ENCODE peak calls at places on chromosome X, in eight cellular contexts. A, F, G, S, H, E, T and M are unnamed samples.

GRCh38 chrX:24965400-24965799 is 50.4 kb downstream of the ARX start:
- DNase-seq in E (no peak), T (no peak), H (no peak), G (no peak), A (no peak), F (no peak), S (no peak), M (no peak)

GRCh38 chrX:24799565-24799964 is 105.8 kb downstream of the POLA1 start:
- DNase-seq in A (no peak), F (no peak), H (no peak), E (no peak), G (no peak), S (no peak), T (no peak), M (no peak)

GRCh38 chrX:45508459-45508858 is 307.8 kb upstream of the DIPK2B start:
- DNase-seq in E (no peak), G (peak), A (no peak), T (no peak), F (no peak), S (no peak), H (peak), M (no peak)

GRCh38 chrX:63281465-63281864 is 69.7 kb downstream of the SPIN4 start:
- DNase-seq in A (no peak), S (no peak), H (peak), G (no peak), T (no peak), F (no peak), E (no peak), M (no peak)

GRCh38 chrX:29724316-29724715 is 491.0 kb upstream of the MAGEB2 start:
- DNase-seq in F (no peak), S (no peak), T (no peak), H (no peak), G (no peak), E (no peak), A (no peak), M (no peak)

GRCh38 chrX:3550871-3551270 is 162.6 kb downstream of the PRKX start:
- DNase-seq in S (no peak), E (no peak), H (no peak), F (no peak), G (no peak), A (no peak), T (no peak), M (no peak)

GRCh38 chrX:148567229-148567628 is 66.8 kb downstream of the AFF2 start:
- DNase-seq in H (no peak), A (peak), E (no peak), S (no peak), G (no peak), F (no peak), T (peak), M (no peak)

GRCh38 chrX:153905481-153906095 is 1.1 kb downstream of the AVPR2 start:
- DNase-seq in A (no peak), G (no peak), E (no peak), T (no peak), H (no peak), F (no peak), S (no peak), M (no peak)

GRCh38 chrX:70138622-70139021 is 5.4 kb downstream of the IGBP1 start:
- DNase-seq in S (no peak), F (no peak), T (no peak), G (peak), E (no peak), H (no peak), A (no peak), M (no peak)

GRCh38 chrX:107686792-107687191 is 58.5 kb downstream of the PRPS1 start:
- DNase-seq in E (no peak), A (peak), S (no peak), H (peak), T (no peak), G (no peak), F (no peak), M (no peak)

GRCh38 chrX:87434618-87435017 is 83.0 kb upstream of the KLHL4 start:
- DNase-seq in H (peak), E (no peak), F (no peak), T (no peak), S (no peak), A (no peak), G (no peak), M (no peak)

GRCh38 chrX:70049406-70049805 is 332 bp downstream of the AWAT2 start:
- DNase-seq in T (no peak), S (no peak), H (no peak), E (no peak), G (no peak), A (no peak), F (no peak), M (no peak)

GRCh38 chrX:93695981-93696380 is 22.0 kb downstream of the FAM133A start:
- DNase-seq in S (no peak), A (no peak), H (no peak), G (no peak), F (no peak), T (no peak), E (no peak), M (no peak)

GRCh38 chrX:128464091-128464490 is 411.9 kb upstream of the ACTRT1 start:
- DNase-seq in F (no peak), S (no peak), T (no peak), A (peak), E (no peak), H (no peak), G (peak), M (no peak)

GRCh38 chrX:153722704-153723350 is 1.4 kb downstream of the BCAP31 start:
- DNase-seq in G (peak), E (no peak), S (no peak), T (no peak), F (no peak), H (peak), A (peak), M (no peak)

GRCh38 chrX:23525531-23525930 is 141.8 kb upstream of the PRDX4 start:
- DNase-seq in G (peak), H (no peak), S (no peak), T (no peak), A (peak), E (no peak), F (no peak), M (no peak)

GRCh38 chrX:155819525-155819924 is 61.6 kb upstream of the VAMP7 start:
- DNase-seq in E (no peak), S (no peak), A (no peak), F (no peak), T (peak), G (no peak), H (no peak), M (no peak)

GRCh38 chrX:154540897-154541535 is 5.6 kb downstream of the G6PD start:
- DNase-seq in T (no peak), H (no peak), E (no peak), G (peak), A (peak), S (no peak), F (no peak), M (no peak)

GRCh38 chrX:9957743-9958142 is 9.4 kb upstream of the CLDN34 start:
- DNase-seq in T (no peak), F (no peak), A (no peak), S (no peak), E (no peak), G (peak), H (no peak), M (no peak)

GRCh38 chrX:19121898-19122640 is at the start of gene ADGRG2:
- DNase-seq in S (no peak), T (peak), A (peak), E (no peak), H (peak), G (peak), F (peak), M (no peak)

GRCh38 chrX:68938244-68939004 is 109.6 kb downstream of the EFNB1 start:
- DNase-seq in S (no peak), E (no peak), H (peak), A (no peak), F (no peak), T (peak), G (no peak), M (no peak)

GRCh38 chrX:47898024-47898423 is 61.3 kb downstream of the ZNF81 start:
- DNase-seq in G (no peak), E (no peak), H (no peak), F (no peak), A (no peak), T (no peak), S (no peak), M (no peak)

GRCh38 chrX:135931644-135932487 is 38.4 kb downstream of the SAGE1 start:
- DNase-seq in F (peak), H (peak), E (peak), T (peak), G (peak), S (peak), A (peak), M (peak)

GRCh38 chrX:49167740-49168108 is 4.0 kb upstream of the PLP2 start:
- DNase-seq in S (no peak), T (no peak), G (no peak), H (no peak), F (no peak), E (no peak), A (no peak), M (no peak)

GRCh38 chrX:21167028-21167427 is 207.2 kb upstream of the CNKSR2 start:
- DNase-seq in G (no peak), E (no peak), A (no peak), H (no peak), T (no peak), S (no peak), F (no peak), M (no peak)

GRCh38 chrX:22559506-22559905 is 286.8 kb downstream of the CBLL2 start:
- DNase-seq in H (no peak), S (no peak), T (peak), F (no peak), A (peak), G (peak), E (no peak), M (no peak)

GRCh38 chrX:43224496-43224895 is 431.6 kb upstream of the MAOA start:
- DNase-seq in T (no peak), E (no peak), G (no peak), A (peak), S (no peak), F (no peak), H (no peak), M (no peak)

GRCh38 chrX:34288782-34289181 is 156.7 kb upstream of the FAM47A start:
- DNase-seq in T (no peak), H (peak), A (no peak), G (peak), F (no peak), S (no peak), E (no peak), M (no peak)

GRCh38 chrX:103310592-103311400 is at the start of gene BEX2:
- DNase-seq in F (peak), H (peak), A (peak), S (peak), T (peak), G (peak), E (peak), M (no peak)

GRCh38 chrX:139079789-139080188 is 368.3 kb upstream of the FGF13 start:
- DNase-seq in H (no peak), A (no peak), T (no peak), S (no peak), F (no peak), G (no peak), E (no peak), M (no peak)

GRCh38 chrX:153060095-153060445 is 3.8 kb downstream of the PNMA3 start:
- DNase-seq in F (no peak), S (no peak), T (no peak), E (no peak), A (no peak), H (no peak), G (no peak), M (no peak)

GRCh38 chrX:40098264-40099045 is 697 bp upstream of the BCOR start:
- DNase-seq in H (peak), F (peak), A (peak), S (peak), E (no peak), T (peak), G (peak), M (no peak)

GRCh38 chrX:114626323-114626722 is 42.4 kb downstream of the HTR2C start:
- DNase-seq in G (peak), H (peak), T (peak), E (no peak), F (peak), S (peak), A (peak), M (no peak)

GRCh38 chrX:72576161-72576896 is 3.7 kb upstream of the HDAC8 start:
- DNase-seq in F (no peak), S (no peak), G (peak), E (no peak), H (no peak), A (peak), T (peak), M (no peak)

GRCh38 chrX:69320116-69320515 is 154.9 kb upstream of the PJA1 start:
- DNase-seq in A (no peak), S (no peak), E (no peak), T (no peak), F (no peak), G (no peak), H (no peak), M (no peak)

DNA sequence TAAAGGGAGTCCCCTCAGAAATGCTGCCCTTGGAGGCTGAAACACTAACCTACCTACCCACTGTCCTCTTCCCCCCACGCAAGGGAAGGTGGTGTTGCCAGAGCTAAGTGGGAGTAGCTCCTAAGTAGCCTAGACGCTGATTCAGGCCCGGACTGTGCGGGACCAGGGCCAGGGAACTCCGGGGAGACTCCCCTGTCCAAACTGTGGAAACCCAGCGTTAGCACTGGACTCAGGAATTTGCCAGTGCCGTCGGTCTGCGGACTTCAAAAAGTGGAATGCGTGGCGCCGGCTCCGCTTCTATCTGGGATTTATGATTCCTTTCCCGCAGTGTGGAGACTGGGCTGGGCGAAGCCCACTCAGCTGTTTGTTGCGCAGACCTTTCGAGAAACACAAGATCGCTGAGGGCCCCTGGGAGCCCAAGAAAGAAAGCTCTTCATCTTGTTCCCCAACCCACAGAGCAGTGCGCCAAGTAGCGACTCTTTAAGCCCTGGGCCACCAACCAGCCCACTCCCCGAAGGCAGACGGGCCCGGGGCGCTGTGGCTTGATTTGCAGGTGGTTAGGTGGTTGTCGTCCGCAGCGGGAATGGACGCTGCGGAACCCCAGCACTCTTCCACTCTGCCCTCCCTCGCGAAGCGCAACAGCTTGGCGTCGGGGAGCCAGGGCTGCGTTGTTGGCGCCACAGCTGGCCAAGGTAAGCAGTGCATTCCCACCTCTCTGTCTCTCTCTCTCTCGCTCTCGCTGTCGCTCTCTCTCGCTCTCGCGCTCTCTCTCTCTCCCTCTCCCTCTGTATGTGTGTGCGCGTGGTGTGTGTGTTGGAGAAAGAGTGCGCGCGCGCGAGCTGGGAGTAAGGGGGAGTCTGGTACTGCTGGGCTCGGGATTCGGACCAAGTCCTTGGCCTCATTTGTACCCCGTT is 2.0 kb downstream of the TMEM255A start:
- DNase-seq in H (peak), A (peak), T (peak), E (peak), S (peak), F (peak), G (peak), M (peak)
- TF ChIP-seq EZH2 in H (peak), A (no peak), T (no peak), E (no peak), S (no peak), F (no peak), G (no peak), M (no peak)

DNA sequence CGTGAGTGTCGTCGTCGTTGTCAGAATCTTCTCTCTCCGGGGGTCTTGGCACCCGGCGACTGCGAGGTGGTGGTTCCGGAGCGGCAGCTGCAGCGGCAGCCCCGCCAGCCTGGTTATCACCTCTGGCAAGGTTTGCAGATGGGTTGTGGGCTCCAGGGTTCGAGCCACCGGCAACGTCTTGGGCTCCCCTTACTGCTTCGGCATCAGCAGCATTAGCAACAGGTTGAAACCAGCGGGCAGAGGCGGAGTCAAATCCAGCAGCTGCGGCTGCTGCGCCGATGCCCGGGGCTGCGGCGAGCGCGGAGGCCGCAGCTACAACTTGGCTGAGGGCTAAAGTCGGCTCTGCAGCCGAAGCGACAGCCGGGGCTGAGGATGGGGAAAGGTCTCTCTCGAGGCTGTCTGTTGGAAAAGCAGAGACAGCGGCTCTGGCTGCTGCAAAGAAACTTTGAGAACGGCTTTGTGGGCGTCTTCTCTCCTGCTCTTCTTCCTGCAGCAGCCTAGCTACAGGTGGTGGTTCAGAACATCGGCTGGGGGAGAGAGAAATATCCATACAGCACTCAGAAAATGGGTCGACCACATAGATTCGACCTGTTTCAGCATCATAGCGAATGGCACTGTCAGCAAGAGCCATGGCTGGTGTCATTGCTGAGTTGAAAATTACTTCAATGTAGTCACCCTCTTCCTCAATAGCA is 3.6 kb downstream of the IRS4 start:
- DNase-seq in H (no peak), T (no peak), E (no peak), A (no peak), F (peak), S (peak), G (no peak), M (no peak)
- H3K4me3 ChIP-seq in H (no peak), T (no peak), E (no peak), A (no peak), F (peak), S (no peak), G (no peak), M (no peak)

DNA sequence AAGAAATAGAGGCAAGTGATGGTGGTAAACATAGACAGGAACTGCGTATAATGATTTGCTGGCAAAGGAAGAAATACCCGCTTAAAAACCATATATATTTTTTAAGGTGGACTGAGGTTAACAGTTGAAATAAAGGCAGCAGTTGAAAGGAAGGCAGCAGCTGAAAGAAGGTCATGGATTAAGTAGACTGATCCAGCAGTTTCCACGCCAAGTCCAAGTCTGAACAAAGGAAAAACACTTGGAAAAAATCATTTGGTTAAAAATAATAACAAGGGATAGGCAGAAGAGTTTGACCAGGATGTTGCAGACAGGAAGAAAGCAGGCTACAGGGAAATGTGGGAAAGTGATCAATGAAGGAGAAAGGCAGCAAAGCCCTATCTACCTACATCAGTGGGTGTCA is 93.6 kb downstream of the AMELX start:
- DNase-seq in H (no peak), T (no peak), G (no peak), F (no peak), S (no peak), E (no peak), A (no peak), M (no peak)
- H3K4me2 ChIP-seq in H (no peak), T (no peak), G (peak), F (no peak), S (no peak), E (no peak), A (no peak), M (no peak)

GRCh38 chrX:100680756-100681155 is 36.8 kb downstream of the SRPX2 start:
- DNase-seq in G (no peak), A (no peak), S (no peak), H (no peak), F (no peak), E (no peak), T (no peak), M (no peak)
- TF ChIP-seq EZH2 in G (no peak), A (no peak), S (no peak), H (no peak), F (no peak), E (no peak), T (no peak), M (no peak)

GRCh38 chrX:4706961-4707360 is 993.5 kb upstream of the PRKX start:
- DNase-seq in T (no peak), A (no peak), G (no peak), H (no peak), E (no peak), S (no peak), F (no peak), M (no peak)
- H3K4me3 ChIP-seq in T (no peak), A (no peak), G (no peak), H (no peak), E (no peak), S (no peak), F (no peak), M (no peak)

GRCh38 chrX:71541546-71542022 is 8.7 kb downstream of the OGT start:
- DNase-seq in F (no peak), E (no peak), S (no peak), H (peak), A (peak), G (peak), T (peak), M (no peak)
- H3K4me2 ChIP-seq in F (no peak), E (no peak), S (no peak), H (peak), A (peak), G (peak), T (peak), M (peak)

GRCh38 chrX:2418000-2418399 is 82.8 kb downstream of the DHRSX start:
- DNase-seq in H (no peak), A (no peak), S (no peak), G (no peak), T (no peak), E (no peak), F (no peak), M (no peak)
- TF ChIP-seq EZH2 in H (no peak), A (no peak), S (no peak), G (no peak), T (no peak), E (no peak), F (no peak), M (no peak)